ENCODE peak calls at places on chromosomes 5 and 9, in five cellular contexts. D is mucosa of descending colon, S is substantia nigra, T is RPMI8226, Y is nephron progenitor cell. C is an unnamed sample.

GRCh38 chr5:136128416-136128935 is 4.2 kb upstream of the SMAD5 start:
- DNase-seq in D (no peak), S (no peak), T (no peak), Y (no peak), C (no peak)

GRCh38 chr9:91310037-91310436 is 51.7 kb downstream of the AUH start:
- DNase-seq in D (no peak), S (no peak), T (no peak), Y (no peak), C (no peak)

GRCh38 chr9:31745468-31745867 is 639.0 kb upstream of the ACO1 start:
- DNase-seq in D (no peak), S (no peak), T (no peak), Y (no peak), C (no peak)

GRCh38 chr5:139061274-139061673 is 136.9 kb downstream of the SIL1 start:
- DNase-seq in D (peak), S (no peak), T (no peak), Y (no peak), C (peak)

GRCh38 chr5:79093762-79094161 is 17.8 kb upstream of the BHMT start:
- DNase-seq in D (no peak), S (no peak), T (no peak), Y (no peak), C (no peak)

GRCh38 chr5:39040875-39041274 is 33.3 kb downstream of the RICTOR start:
- DNase-seq in D (no peak), S (no peak), T (peak), Y (no peak), C (no peak)

GRCh38 chr9:121860744-121861143 is 209.3 kb downstream of the DAB2IP start:
- DNase-seq in D (no peak), S (no peak), T (no peak), Y (no peak), C (no peak)

GRCh38 chr5:179536676-179537075 is 13.7 kb upstream of the RUFY1 start:
- DNase-seq in D (no peak), S (no peak), T (no peak), Y (no peak), C (no peak)

GRCh38 chr5:64518784-64519183 is 13.0 kb downstream of the RGS7BP start:
- DNase-seq in D (no peak), S (no peak), T (no peak), Y (no peak), C (no peak)

GRCh38 chr5:163916376-163916775 is 411.0 kb downstream of the MAT2B start:
- DNase-seq in D (no peak), S (no peak), T (no peak), Y (no peak), C (no peak)

GRCh38 chr5:17132444-17133083 is 84.9 kb upstream of the BASP1 start:
- DNase-seq in D (no peak), S (no peak), T (peak), Y (no peak), C (no peak)

GRCh38 chr5:964821-965220 is 43.8 kb upstream of the NKD2 start:
- DNase-seq in D (peak), S (no peak), T (no peak), Y (no peak), C (no peak)

C was measured in ecto neural progenitor cell.